ENCODE peak calls at places on chromosomes 13 and 19, in five cellular contexts. W is thoracic aorta; I is PC-3; D is left ventricle myocardium inferior; Q is CD8-positive, alpha-beta T cell. O is an unnamed sample.

GRCh38 chr13:19634129-19634740 is 776 bp downstream of the MPHOSPH8 start:
- DNase-seq in W (no peak), I (peak), D (no peak), Q (no peak), O (no peak)

GRCh38 chr13:103537616-103538015 is 471.4 kb upstream of the SLC10A2 start:
- DNase-seq in W (no peak), I (no peak), D (no peak), Q (no peak), O (no peak)

GRCh38 chr19:11152318-11153062 is 3.1 kb downstream of the SPC24 start:
- DNase-seq in W (no peak), I (peak), D (peak), Q (no peak), O (no peak)

GRCh38 chr13:83065136-83065535 is 817.1 kb downstream of the SLITRK1 start:
- DNase-seq in W (peak), I (no peak), D (no peak), Q (no peak), O (no peak)

GRCh38 chr19:18320865-18321728 is 1.8 kb downstream of the LSM4 start:
- DNase-seq in W (no peak), I (no peak), D (peak), Q (no peak), O (no peak)

GRCh38 chr13:30829788-30830637 is 76.1 kb upstream of the MEDAG start:
- DNase-seq in W (no peak), I (peak), D (no peak), Q (no peak), O (no peak)

GRCh38 chr19:33458807-33459206 is 62.8 kb downstream of the PEPD start:
- DNase-seq in W (no peak), I (no peak), D (no peak), Q (no peak), O (no peak)

GRCh38 chr19:8682931-8683330 is 15.7 kb downstream of the ACTL9 start:
- DNase-seq in W (no peak), I (no peak), D (no peak), Q (no peak), O (no peak)

GRCh38 chr19:5961969-5962945 is 15.7 kb downstream of the RANBP3 start:
- DNase-seq in W (no peak), I (peak), D (peak), Q (peak), O (no peak)

GRCh38 chr19:45677351-45678230 is 9.6 kb downstream of the GIPR start:
- DNase-seq in W (no peak), I (peak), D (peak), Q (peak), O (peak)

GRCh38 chr13:30051531-30052060 is 201.2 kb upstream of the UBL3 start:
- DNase-seq in W (no peak), I (peak), D (no peak), Q (no peak), O (no peak)

GRCh38 chr13:113433391-113433916 is 19.8 kb downstream of the ADPRHL1 start:
- DNase-seq in W (no peak), I (no peak), D (no peak), Q (no peak), O (no peak)

GRCh38 chr13:33090755-33091454 is 74.7 kb downstream of the KL start:
- DNase-seq in W (no peak), I (no peak), D (no peak), Q (no peak), O (no peak)

GRCh38 chr13:101144808-101145419 is 271.4 kb downstream of the NALCN start:
- DNase-seq in W (no peak), I (peak), D (no peak), Q (no peak), O (peak)

GRCh38 chr19:11694533-11695439 is 44.0 kb downstream of the ZNF823 start:
- DNase-seq in W (peak), I (peak), D (peak), Q (peak), O (peak)

GRCh38 chr13:98886587-98886986 is 91.3 kb downstream of the DOCK9 start:
- DNase-seq in W (no peak), I (no peak), D (no peak), Q (no peak), O (no peak)

GRCh38 chr19:1837625-1838105 is 10.6 kb downstream of the REXO1 start:
- DNase-seq in W (no peak), I (peak), D (peak), Q (no peak), O (no peak)

GRCh38 chr13:109273326-109273751 is 513.0 kb downstream of the IRS2 start:
- DNase-seq in W (no peak), I (peak), D (no peak), Q (no peak), O (no peak)

GRCh38 chr13:112684444-112684843 is 5.4 kb upstream of the ATP11A start:
- DNase-seq in W (no peak), I (no peak), D (no peak), Q (no peak), O (no peak)

GRCh38 chr19:30224689-30225606 is 147.2 kb upstream of the ZNF536 start:
- DNase-seq in W (no peak), I (no peak), D (no peak), Q (no peak), O (no peak)

GRCh38 chr13:88979465-88980180 is 1308.5 kb downstream of the SLITRK5 start:
- DNase-seq in W (no peak), I (peak), D (no peak), Q (no peak), O (no peak)

GRCh38 chr13:45492538-45492937 is 27.8 kb downstream of the COG3 start:
- DNase-seq in W (no peak), I (no peak), D (no peak), Q (no peak), O (no peak)

GRCh38 chr13:33318744-33319143 is 33.2 kb upstream of the STARD13 start:
- DNase-seq in W (no peak), I (no peak), D (no peak), Q (no peak), O (no peak)

GRCh38 chr13:95463516-95463915 is 89.0 kb upstream of the CLDN10 start:
- DNase-seq in W (no peak), I (no peak), D (no peak), Q (no peak), O (no peak)

GRCh38 chr13:105974380-105974779 is 561.1 kb downstream of the EFNB2 start:
- DNase-seq in W (no peak), I (no peak), D (no peak), Q (no peak), O (no peak)

GRCh38 chr19:50332264-50333038 is 3.3 kb upstream of the KCNC3 start:
- DNase-seq in W (no peak), I (peak), D (no peak), Q (no peak), O (no peak)

GRCh38 chr19:50334741-50335421 is 5.7 kb upstream of the KCNC3 start:
- DNase-seq in W (no peak), I (no peak), D (no peak), Q (no peak), O (no peak)

GRCh38 chr19:50332014-50332263 is 2.8 kb upstream of the KCNC3 start:
- DNase-seq in W (no peak), I (no peak), D (no peak), Q (no peak), O (no peak)

GRCh38 chr19:50333737-50334617 is 4.8 kb upstream of the KCNC3 start:
- DNase-seq in W (no peak), I (peak), D (peak), Q (peak), O (no peak)

DNA sequence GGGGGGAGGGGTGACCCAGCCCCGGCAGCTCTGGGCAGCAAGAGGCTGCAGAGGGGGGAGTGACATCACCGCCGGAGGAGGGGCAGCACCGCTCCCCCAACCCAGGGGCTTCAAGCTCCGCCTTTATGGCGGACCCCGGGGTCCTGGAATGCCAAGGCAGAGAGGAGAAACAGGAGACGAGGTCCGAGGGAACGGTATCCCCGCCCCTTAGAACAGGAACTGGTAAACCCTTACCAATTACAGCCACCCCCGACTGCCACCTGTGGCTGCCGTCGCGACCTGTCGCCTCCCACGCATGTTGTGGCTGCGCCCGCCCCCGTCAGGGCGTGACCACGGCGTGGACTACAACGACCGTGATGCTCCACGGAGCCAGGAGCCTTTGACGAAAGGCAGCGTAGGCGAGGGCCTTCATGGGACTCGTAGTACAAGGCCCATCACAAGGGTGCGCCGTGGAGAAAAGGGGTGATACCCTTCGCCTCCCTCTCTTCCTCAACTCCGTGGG is 4.1 kb upstream of the KCNC3 start:
- DNase-seq in W (peak), I (peak), D (peak), Q (peak), O (peak)
- TF ChIP-seq CTCF in W (no peak), I (no peak), D (peak), Q (no peak), O (no peak)

GRCh38 chr13:28494861-28495585 is at the start of gene FLT1:
- DNase-seq in W (no peak), I (no peak), D (peak), Q (no peak), O (no peak)

GRCh38 chr13:28497143-28497876 is 2.4 kb upstream of the FLT1 start:
- DNase-seq in W (no peak), I (no peak), D (no peak), Q (no peak), O (no peak)

GRCh38 chr13:28494537-28494860 is 429 bp downstream of the FLT1 start:
- DNase-seq in W (no peak), I (no peak), D (no peak), Q (no peak), O (no peak)

GRCh38 chr13:28493740-28494536 is 990 bp downstream of the FLT1 start:
- DNase-seq in W (no peak), I (no peak), D (no peak), Q (no peak), O (no peak)

GRCh38 chr13:28495586-28496564 is 947 bp upstream of the FLT1 start:
- DNase-seq in W (no peak), I (no peak), D (no peak), Q (no peak), O (no peak)
- H3K4me3 ChIP-seq in W (peak), I (no peak), D (peak), Q (peak), O (no peak)

DNA sequence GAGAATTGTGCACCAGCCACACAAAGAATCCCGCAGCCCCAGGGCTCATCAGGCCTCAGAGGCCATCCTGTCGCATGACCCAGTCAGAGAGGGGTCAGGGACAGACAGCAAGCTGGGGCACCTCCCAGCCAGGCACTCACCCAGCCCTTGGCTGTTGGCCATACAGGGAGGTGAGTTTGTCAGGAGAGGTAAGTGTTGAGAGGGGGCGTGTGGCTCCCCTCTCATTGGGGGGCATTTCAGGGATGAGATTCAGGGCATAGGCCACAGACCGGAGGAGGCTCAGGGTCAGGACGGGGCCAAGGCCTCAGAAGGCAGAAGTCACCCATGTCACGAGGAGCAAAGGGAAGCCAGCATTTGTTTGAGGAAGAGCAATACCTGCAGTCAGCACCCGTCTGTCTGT is 37.1 kb downstream of the MYO9B start:
- DNase-seq in W (no peak), I (no peak), D (no peak), Q (no peak), O (no peak)
- TF ChIP-seq CTCF in W (no peak), I (no peak), D (no peak), Q (no peak), O (no peak)

GRCh38 chr13:31878495-31878894 is 139.2 kb downstream of the RXFP2 start:
- DNase-seq in W (no peak), I (no peak), D (no peak), Q (no peak), O (no peak)
- H3K4me3 ChIP-seq in W (no peak), I (no peak), D (no peak), Q (no peak), O (no peak)

GRCh38 chr19:4624733-4625362 is 14.5 kb upstream of the TNFAIP8L1 start:
- DNase-seq in W (no peak), I (peak), D (no peak), Q (no peak), O (no peak)
- TF ChIP-seq CTCF in W (no peak), I (peak), D (peak), Q (no peak), O (peak)

DNA sequence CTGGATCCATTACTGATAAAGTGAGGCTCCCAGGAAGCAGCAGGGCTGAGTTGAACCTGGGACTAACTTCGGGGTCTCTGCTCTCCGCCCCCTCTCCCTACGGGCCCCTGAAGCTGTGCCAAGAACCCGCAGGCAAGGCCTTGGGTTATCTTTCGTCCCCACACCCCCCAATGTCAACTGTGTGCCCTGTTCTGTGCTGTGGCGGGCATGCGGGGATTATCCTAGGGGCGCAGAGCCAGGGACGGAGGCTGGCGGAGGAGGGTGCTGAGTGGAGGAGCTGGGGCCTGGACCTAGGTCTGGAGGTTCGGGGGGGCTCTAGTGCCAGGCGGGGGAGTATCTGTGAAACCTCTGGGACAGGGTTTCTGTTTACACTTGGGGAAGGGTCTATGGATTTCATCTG is 26.4 kb downstream of the RFX1 start:
- DNase-seq in W (no peak), I (no peak), D (no peak), Q (no peak), O (no peak)
- H3K4me3 ChIP-seq in W (peak), I (no peak), D (peak), Q (peak), O (no peak)

GRCh38 chr19:17211547-17212446 is 3.4 kb upstream of the USE1 start:
- DNase-seq in W (no peak), I (no peak), D (no peak), Q (no peak), O (no peak)
- TF ChIP-seq CTCF in W (no peak), I (no peak), D (no peak), Q (no peak), O (no peak)

GRCh38 chr19:23470873-23471555 is 75.7 kb upstream of the ZNF91 start:
- DNase-seq in W (no peak), I (no peak), D (no peak), Q (no peak), O (no peak)
- H3K4me3 ChIP-seq in W (no peak), I (no peak), D (peak), Q (no peak), O (no peak)

GRCh38 chr19:3433805-3434540 is 46.4 kb downstream of the SMIM24 start:
- DNase-seq in W (no peak), I (no peak), D (no peak), Q (no peak), O (no peak)

GRCh38 chr19:3433313-3433712 is 47.0 kb downstream of the SMIM24 start:
- DNase-seq in W (no peak), I (no peak), D (no peak), Q (no peak), O (no peak)

GRCh38 chr19:3440082-3440481 is 40.2 kb downstream of the SMIM24 start:
- DNase-seq in W (no peak), I (peak), D (peak), Q (peak), O (no peak)

GRCh38 chr19:3431760-3432397 is 48.4 kb downstream of the SMIM24 start:
- DNase-seq in W (no peak), I (no peak), D (no peak), Q (no peak), O (no peak)

DNA sequence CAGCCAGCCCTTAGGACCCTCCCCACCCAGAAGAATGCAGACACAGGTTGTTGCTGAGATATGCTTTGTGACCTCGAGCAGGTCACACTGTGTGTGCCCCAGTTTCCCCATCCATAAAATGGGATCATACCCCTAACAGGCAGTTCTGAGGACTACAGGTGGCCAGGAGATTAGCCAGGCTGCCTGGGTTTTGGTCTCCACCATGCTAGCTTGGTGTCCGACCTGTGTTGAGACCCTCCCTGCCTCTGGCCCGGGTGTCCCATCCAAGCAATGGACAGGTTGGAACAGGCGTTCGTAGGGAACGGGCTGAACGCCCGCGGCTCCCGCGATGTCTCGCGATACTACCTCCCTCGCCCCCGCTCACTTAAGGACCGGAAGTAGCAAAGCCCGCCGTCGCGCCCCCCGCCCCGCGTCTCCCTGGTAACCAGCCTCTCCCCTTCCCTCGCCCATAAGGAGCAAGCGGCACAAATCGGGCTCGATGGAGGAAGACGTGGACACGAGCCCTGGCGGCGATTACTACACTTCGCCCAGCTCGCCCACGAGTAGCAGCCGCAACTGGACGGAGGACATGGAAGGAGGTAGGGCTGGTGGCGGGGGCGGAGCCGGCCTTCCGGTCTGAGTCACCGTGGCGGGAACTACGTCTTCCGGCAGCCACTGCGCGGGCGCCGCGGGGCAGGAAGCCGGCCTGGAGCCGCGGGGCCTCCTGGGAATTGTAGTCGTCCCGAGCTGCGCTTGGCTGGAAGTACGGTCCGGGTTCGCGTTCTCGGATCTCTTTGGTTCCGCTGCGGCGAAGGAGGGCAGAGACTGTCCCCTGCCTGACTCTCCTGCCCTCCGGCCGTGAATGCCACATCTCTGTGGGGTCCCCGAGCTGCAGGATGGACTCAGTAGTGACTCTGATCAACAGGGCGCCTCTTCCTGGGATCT is 45.4 kb downstream of the SMIM24 start:
- DNase-seq in W (peak), I (peak), D (peak), Q (peak), O (peak)
- TF ChIP-seq CTCF in W (no peak), I (no peak), D (no peak), Q (no peak), O (no peak)

GRCh38 chr13:27442797-27443196 is 7.6 kb downstream of the MTIF3 start:
- DNase-seq in W (no peak), I (no peak), D (no peak), Q (no peak), O (no peak)

GRCh38 chr13:27440408-27440807 is 10.0 kb downstream of the MTIF3 start:
- DNase-seq in W (no peak), I (no peak), D (no peak), Q (no peak), O (no peak)

GRCh38 chr13:27437126-27437525 is 12.7 kb downstream of the GTF3A start:
- DNase-seq in W (no peak), I (no peak), D (no peak), Q (no peak), O (no peak)

GRCh38 chr13:27446986-27447583 is 3.3 kb downstream of the MTIF3 start:
- DNase-seq in W (no peak), I (no peak), D (no peak), Q (no peak), O (no peak)

GRCh38 chr13:27442071-27442647 is 8.2 kb downstream of the MTIF3 start:
- DNase-seq in W (no peak), I (no peak), D (no peak), Q (no peak), O (no peak)
- H3K4me3 ChIP-seq in W (no peak), I (no peak), D (no peak), Q (peak), O (no peak)

O was measured in GM12864.